ENCODE peak calls at places on chromosomes 4 and X, in five cellular contexts. M is HFF-Myc; Z is CD4-positive, alpha-beta T cell; V is NB4; P is Calu3. S is an unnamed sample.

GRCh38 chrX:119698835-119699234 is 5.9 kb upstream of the SEPTIN6 start:
- DNase-seq in M (no peak), V (peak; percentile 64), P (peak; percentile 41), Z (no peak), S (no peak)

GRCh38 chr4:182748949-182749348 is 168.2 kb downstream of the DCTD start:
- DNase-seq in M (no peak), Z (no peak), V (no peak), P (no peak), S (no peak)

GRCh38 chr4:40842725-40843401 is 93.1 kb downstream of the NSUN7 start:
- DNase-seq in Z (no peak), P (no peak), V (no peak), M (no peak), S (no peak)

GRCh38 chr4:4490816-4491215 is 51.0 kb downstream of the STX18 start:
- DNase-seq in P (no peak), Z (no peak), M (no peak), V (no peak), S (no peak)

GRCh38 chr4:37971202-37971601 is 11.0 kb downstream of the PTTG2 start:
- DNase-seq in M (no peak), Z (no peak), V (no peak), P (no peak), S (no peak)

GRCh38 chrX:8235026-8235425 is 64.0 kb upstream of the VCX2 start:
- DNase-seq in V (no peak), Z (no peak), M (no peak), P (no peak), S (no peak)

GRCh38 chr4:10977534-10977933 is 293.0 kb upstream of the CLNK start:
- DNase-seq in V (peak; percentile 33), P (no peak), M (no peak), Z (no peak), S (no peak)

GRCh38 chr4:8040607-8041006 is 100.9 kb upstream of the AFAP1 start:
- DNase-seq in M (no peak), Z (no peak), P (no peak), V (no peak), S (no peak)

GRCh38 chr4:76357981-76358380 is 51.4 kb downstream of the STBD1 start:
- DNase-seq in M (no peak), Z (no peak), V (no peak), P (no peak), S (no peak)

GRCh38 chrX:10159069-10159468 is 2.3 kb downstream of the CLCN4 start:
- DNase-seq in P (no peak), M (no peak), V (no peak), Z (no peak), S (no peak)

GRCh38 chr4:125826801-125827200 is 512.0 kb downstream of the FAT4 start:
- DNase-seq in P (no peak), V (no peak), M (no peak), Z (no peak), S (no peak)

GRCh38 chr4:52015366-52015765 is 4.8 kb downstream of the LRRC66 start:
- DNase-seq in Z (no peak), P (no peak), V (peak; percentile 54), M (peak; percentile 16), S (no peak)

GRCh38 chr4:3821580-3822229 is 55.5 kb downstream of the ADRA2C start:
- DNase-seq in Z (no peak), P (no peak), M (no peak), V (no peak), S (no peak)

GRCh38 chr4:118742050-118742449 is 56.9 kb downstream of the METTL14 start:
- DNase-seq in P (no peak), V (no peak), Z (no peak), M (no peak), S (no peak)

GRCh38 chrX:71420686-71421085 is 54.5 kb downstream of the TAF1 start:
- DNase-seq in Z (no peak), V (no peak), M (no peak), P (no peak), S (no peak)
- TF ChIP-seq CTCF in Z (no peak), V (no peak), M (no peak), P (no peak), S (no peak)

GRCh38 chrX:40880712-40881111 is 145.4 kb upstream of the MED14 start:
- DNase-seq in V (no peak), P (no peak), Z (no peak), M (no peak), S (no peak)

GRCh38 chrX:40883021-40883619 is 147.8 kb upstream of the MED14 start:
- DNase-seq in V (no peak), Z (no peak), M (no peak), P (no peak), S (no peak)

GRCh38 chrX:40878821-40879571 is 143.7 kb upstream of the MED14 start:
- DNase-seq in Z (no peak), V (no peak), P (no peak), M (no peak), S (no peak)

GRCh38 chrX:40877869-40878268 is 142.5 kb upstream of the MED14 start:
- DNase-seq in P (peak; percentile 8), Z (no peak), V (peak; percentile 31), M (no peak), S (no peak)
- TF ChIP-seq CTCF in P (peak; percentile 27), Z (peak; percentile 55), V (peak; percentile 7), M (no peak), S (peak; percentile 33)

DNA sequence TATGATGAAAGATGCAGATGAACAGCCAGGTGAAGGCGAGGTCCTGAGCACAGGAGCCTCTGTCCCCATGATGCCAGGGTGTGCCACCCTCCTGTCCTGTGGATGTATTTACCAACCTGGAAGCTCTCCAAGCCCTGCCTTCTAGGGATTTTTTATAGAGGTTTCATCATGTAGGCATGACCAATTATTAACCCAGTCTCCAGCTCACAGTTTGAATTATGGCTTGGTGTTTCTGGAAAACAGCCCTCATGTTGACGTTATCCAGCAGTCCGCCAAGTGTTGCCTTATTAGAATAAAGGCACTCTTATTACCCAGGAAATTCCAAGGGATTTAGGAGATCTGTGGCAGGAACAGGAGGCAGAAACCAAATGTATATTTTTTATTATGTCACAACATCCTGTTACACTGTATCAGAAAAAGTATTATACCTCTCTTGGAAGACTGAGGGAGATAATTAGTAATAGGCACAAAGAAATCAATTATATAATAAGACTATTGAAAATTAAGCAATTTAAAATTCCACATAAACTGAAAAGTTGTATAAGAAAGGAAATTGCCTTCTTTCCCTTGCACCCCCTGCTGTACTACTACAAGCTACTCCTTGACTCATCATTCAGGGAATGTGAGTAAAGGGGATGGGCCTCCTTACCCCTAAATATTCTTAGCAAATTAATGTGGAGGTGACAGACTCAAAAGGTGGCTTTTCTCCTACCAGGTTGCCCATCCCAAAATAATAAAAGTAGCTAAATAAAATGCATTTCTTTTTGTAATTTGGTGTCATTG is 129.6 kb downstream of the ZNF330 start:
- DNase-seq in P (peak; percentile 75), M (peak; percentile 66), V (no peak), Z (no peak), S (no peak)
- TF ChIP-seq CTCF in P (no peak), M (no peak), V (no peak), Z (no peak), S (no peak)

GRCh38 chr4:139768913-139769312 is 103.3 kb downstream of the MGST2 start:
- DNase-seq in M (no peak), P (no peak), V (peak; percentile 13), Z (no peak), S (no peak)
- TF ChIP-seq CTCF in M (no peak), P (no peak), V (no peak), Z (no peak), S (no peak)

DNA sequence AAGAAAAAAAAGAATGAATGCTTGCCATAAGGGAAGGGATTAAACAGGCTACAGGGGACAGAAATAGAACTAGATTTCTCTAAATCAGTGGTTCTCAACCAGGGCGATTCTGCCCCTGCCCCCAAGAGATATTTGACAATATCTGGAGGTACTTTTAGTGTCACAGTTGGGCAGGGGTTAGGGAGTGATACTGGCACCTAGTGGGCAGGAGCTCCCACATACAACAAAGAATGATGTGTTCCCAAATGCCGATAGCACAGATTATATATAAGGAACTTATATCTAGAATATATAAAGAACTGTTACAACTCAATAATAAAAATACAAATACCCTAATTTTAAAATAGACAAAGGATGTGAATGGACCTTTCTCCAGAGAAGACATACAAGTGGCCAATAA is 14.7 kb downstream of the S100G start:
- DNase-seq in V (no peak), P (no peak), M (no peak), Z (no peak), S (no peak)
- TF ChIP-seq CTCF in V (no peak), P (no peak), M (no peak), Z (no peak), S (no peak)

DNA sequence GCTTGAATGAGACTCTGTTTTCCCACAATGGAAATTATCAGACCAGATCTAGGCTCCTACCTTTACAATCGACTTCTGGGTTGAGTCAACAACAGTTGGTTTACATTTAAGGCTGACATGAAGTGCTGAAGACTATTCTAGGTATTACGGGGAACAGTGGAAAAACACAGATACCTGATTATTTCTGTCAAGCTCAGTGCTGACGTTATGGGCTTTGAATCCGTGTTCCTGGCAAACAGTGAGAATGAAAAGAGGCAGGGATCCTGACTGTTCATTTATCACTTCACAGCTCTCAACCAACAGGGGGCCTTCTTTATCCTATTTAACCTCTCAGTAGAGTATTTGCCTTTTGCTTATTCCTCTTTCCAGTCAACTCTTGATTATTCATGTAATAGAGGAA is 43.1 kb downstream of the TMEM164 start:
- DNase-seq in Z (no peak), V (no peak), M (no peak), P (no peak), S (no peak)
- TF ChIP-seq CTCF in Z (no peak), V (peak; percentile 4), M (no peak), P (no peak), S (no peak)